ENCODE peak calls at places on chromosomes 12 and 14, in eight cellular contexts. One of them, this sample, is unnamed.

GRCh38 chr12:47797432-47797831 is 22.3 kb downstream of the HDAC7 start:
- DNase-seq in endothelial cell of umbilical vein: no peak
- DNase-seq in adipocyte: no peak
- DNase-seq in ovary: no peak
- DNase-seq in GM23248: no peak
- DNase-seq in trophoblast cell: peak; percentile 28
- DNase-seq in bronchial epithelial cell: no peak
- DNase-seq in spleen: no peak
- DNase-seq in this sample: peak; percentile 93

GRCh38 chr14:73252491-73253322 is 15.4 kb downstream of the PAPLN start:
- DNase-seq in trophoblast cell: no peak
- DNase-seq in bronchial epithelial cell: no peak
- DNase-seq in GM23248: no peak
- DNase-seq in adipocyte: no peak
- DNase-seq in spleen: peak; percentile 69
- DNase-seq in ovary: no peak
- DNase-seq in endothelial cell of umbilical vein: no peak
- DNase-seq in this sample: no peak

GRCh38 chr14:78974691-78975090 is 804.5 kb downstream of the NRXN3 start:
- DNase-seq in ovary: no peak
- DNase-seq in bronchial epithelial cell: peak; percentile 76
- DNase-seq in endothelial cell of umbilical vein: peak; percentile 88
- DNase-seq in spleen: no peak
- DNase-seq in trophoblast cell: no peak
- DNase-seq in GM23248: peak; percentile 39
- DNase-seq in adipocyte: no peak
- DNase-seq in this sample: no peak

GRCh38 chr12:11863478-11863906 is 207.2 kb upstream of the BCL2L14 start:
- DNase-seq in trophoblast cell: no peak
- DNase-seq in bronchial epithelial cell: no peak
- DNase-seq in endothelial cell of umbilical vein: peak; percentile 77
- DNase-seq in GM23248: peak; percentile 78
- DNase-seq in adipocyte: peak; percentile 28
- DNase-seq in spleen: no peak
- DNase-seq in ovary: peak; percentile 62
- DNase-seq in this sample: no peak

GRCh38 chr14:78746086-78746595 is 576.0 kb downstream of the NRXN3 start:
- DNase-seq in spleen: no peak
- DNase-seq in trophoblast cell: no peak
- DNase-seq in endothelial cell of umbilical vein: no peak
- DNase-seq in ovary: no peak
- DNase-seq in GM23248: no peak
- DNase-seq in bronchial epithelial cell: no peak
- DNase-seq in adipocyte: no peak
- DNase-seq in this sample: no peak

GRCh38 chr12:62692884-62693283 is 226.3 kb downstream of the MON2 start:
- DNase-seq in bronchial epithelial cell: peak; percentile 68
- DNase-seq in adipocyte: peak; percentile 23
- DNase-seq in spleen: no peak
- DNase-seq in ovary: no peak
- DNase-seq in GM23248: peak; percentile 67
- DNase-seq in trophoblast cell: peak; percentile 62
- DNase-seq in endothelial cell of umbilical vein: no peak
- DNase-seq in this sample: no peak

GRCh38 chr12:120971299-120972180 is 6.8 kb upstream of the HNF1A start:
- DNase-seq in ovary: no peak
- DNase-seq in GM23248: peak; percentile 78
- DNase-seq in endothelial cell of umbilical vein: peak; percentile 58
- DNase-seq in spleen: no peak
- DNase-seq in bronchial epithelial cell: peak; percentile 61
- DNase-seq in adipocyte: peak; percentile 82
- DNase-seq in trophoblast cell: peak; percentile 86
- DNase-seq in this sample: no peak

GRCh38 chr12:85509857-85510256 is 229.8 kb downstream of the ALX1 start:
- DNase-seq in endothelial cell of umbilical vein: no peak
- DNase-seq in GM23248: no peak
- DNase-seq in spleen: no peak
- DNase-seq in trophoblast cell: no peak
- DNase-seq in ovary: no peak
- DNase-seq in adipocyte: no peak
- DNase-seq in bronchial epithelial cell: no peak
- DNase-seq in this sample: no peak

GRCh38 chr12:2876431-2877046 is 435 bp downstream of the FOXM1 start:
- DNase-seq in trophoblast cell: no peak
- DNase-seq in spleen: no peak
- DNase-seq in adipocyte: peak; percentile 15
- DNase-seq in bronchial epithelial cell: peak; percentile 15
- DNase-seq in endothelial cell of umbilical vein: no peak
- DNase-seq in GM23248: peak; percentile 57
- DNase-seq in ovary: no peak
- DNase-seq in this sample: no peak

GRCh38 chr14:63231733-63232132 is 27.5 kb downstream of the RHOJ start:
- DNase-seq in GM23248: no peak
- DNase-seq in adipocyte: no peak
- DNase-seq in trophoblast cell: no peak
- DNase-seq in spleen: no peak
- DNase-seq in bronchial epithelial cell: no peak
- DNase-seq in endothelial cell of umbilical vein: no peak
- DNase-seq in ovary: no peak
- DNase-seq in this sample: no peak

GRCh38 chr12:3727877-3728632 is 24.9 kb downstream of the CRACR2A start:
- DNase-seq in endothelial cell of umbilical vein: no peak
- DNase-seq in GM23248: no peak
- DNase-seq in adipocyte: peak; percentile 9
- DNase-seq in bronchial epithelial cell: no peak
- DNase-seq in trophoblast cell: no peak
- DNase-seq in ovary: no peak
- DNase-seq in spleen: no peak
- DNase-seq in this sample: no peak

GRCh38 chr14:103529383-103530365 is 678 bp downstream of the TRMT61A start:
- DNase-seq in trophoblast cell: no peak
- DNase-seq in spleen: peak; percentile 81
- DNase-seq in endothelial cell of umbilical vein: peak; percentile 21
- DNase-seq in adipocyte: no peak
- DNase-seq in GM23248: no peak
- DNase-seq in ovary: no peak
- DNase-seq in bronchial epithelial cell: no peak
- DNase-seq in this sample: no peak

GRCh38 chr12:13204428-13204827 is 7.9 kb downstream of the EMP1 start:
- DNase-seq in endothelial cell of umbilical vein: peak; percentile 75
- DNase-seq in adipocyte: no peak
- DNase-seq in trophoblast cell: no peak
- DNase-seq in bronchial epithelial cell: no peak
- DNase-seq in GM23248: peak; percentile 66
- DNase-seq in spleen: no peak
- DNase-seq in ovary: no peak
- DNase-seq in this sample: peak; percentile 27
- H3K4me3 ChIP-seq in endothelial cell of umbilical vein: no peak overlapping the region
- H3K4me3 ChIP-seq in adipocyte: peak overlapping the region; percentile 95
- H3K4me3 ChIP-seq in trophoblast cell: no peak overlapping the region
- H3K4me3 ChIP-seq in bronchial epithelial cell: no peak overlapping the region
- H3K4me3 ChIP-seq in GM23248: peak overlapping the region; percentile 98
- H3K4me3 ChIP-seq in spleen: no peak overlapping the region
- H3K4me3 ChIP-seq in ovary: no peak overlapping the region
- H3K4me3 ChIP-seq in this sample: no peak overlapping the region

DNA sequence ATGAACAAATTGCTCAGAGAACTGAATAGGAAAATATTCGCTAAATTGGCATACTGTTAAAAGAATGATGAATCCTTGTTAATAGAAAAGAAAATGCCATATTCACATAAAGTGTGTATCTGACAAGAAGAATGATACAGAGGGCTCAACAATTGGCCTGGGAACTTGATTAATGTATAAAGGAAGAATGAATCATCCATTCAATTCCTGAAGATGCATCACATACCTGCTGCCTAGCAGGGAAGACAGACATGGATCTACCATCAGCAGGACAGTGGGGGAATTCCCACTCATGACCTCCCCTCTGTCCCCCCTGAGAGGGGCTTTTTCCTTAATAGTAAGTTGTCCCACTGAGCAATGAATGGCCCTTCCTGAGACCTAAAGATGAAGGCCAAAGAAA is 13.5 kb downstream of the PTPN21 start:
- DNase-seq in ovary: no peak
- DNase-seq in adipocyte: no peak
- DNase-seq in trophoblast cell: no peak
- DNase-seq in spleen: no peak
- DNase-seq in bronchial epithelial cell: peak; percentile 49
- DNase-seq in GM23248: no peak
- DNase-seq in endothelial cell of umbilical vein: no peak
- DNase-seq in this sample: no peak
- H3K36me3 ChIP-seq in ovary: no peaks in the 10 kb centered on the region
- H3K36me3 ChIP-seq in adipocyte: peaks cover 29% of the 10 kb centered on the region
- H3K36me3 ChIP-seq in trophoblast cell: peaks cover 19% of the 10 kb centered on the region
- H3K36me3 ChIP-seq in spleen: no peaks in the 10 kb centered on the region
- H3K36me3 ChIP-seq in bronchial epithelial cell: peaks cover 2% of the 10 kb centered on the region
- H3K36me3 ChIP-seq in GM23248: peaks cover 16% of the 10 kb centered on the region
- H3K36me3 ChIP-seq in endothelial cell of umbilical vein: peaks cover 2% of the 10 kb centered on the region
- H3K36me3 ChIP-seq in this sample: no peaks in the 10 kb centered on the region

GRCh38 chr14:55237999-55238680 is 33.1 kb upstream of the FBXO34 start:
- DNase-seq in GM23248: no peak
- DNase-seq in ovary: no peak
- DNase-seq in endothelial cell of umbilical vein: no peak
- DNase-seq in trophoblast cell: peak; percentile 13
- DNase-seq in adipocyte: no peak
- DNase-seq in bronchial epithelial cell: no peak
- DNase-seq in spleen: no peak
- DNase-seq in this sample: no peak
- H3K27me3 ChIP-seq in GM23248: peaks cover 37% of the 10 kb centered on the region
- H3K27me3 ChIP-seq in ovary: no peaks in the 10 kb centered on the region
- H3K27me3 ChIP-seq in endothelial cell of umbilical vein: peaks cover 16% of the 10 kb centered on the region
- H3K27me3 ChIP-seq in trophoblast cell: peaks cover 5% of the 10 kb centered on the region
- H3K27me3 ChIP-seq in adipocyte: no peaks in the 10 kb centered on the region
- H3K27me3 ChIP-seq in bronchial epithelial cell: peaks cover 2% of the 10 kb centered on the region
- H3K27me3 ChIP-seq in spleen: no peaks in the 10 kb centered on the region
- H3K27me3 ChIP-seq in this sample: peaks cover 17% of the 10 kb centered on the region

GRCh38 chr12:6699989-6700645 is 498 bp downstream of the PIANP start:
- DNase-seq in endothelial cell of umbilical vein: no peak
- DNase-seq in GM23248: peak; percentile 34
- DNase-seq in adipocyte: peak; percentile 55
- DNase-seq in trophoblast cell: no peak
- DNase-seq in ovary: no peak
- DNase-seq in spleen: peak; percentile 81
- DNase-seq in bronchial epithelial cell: no peak
- DNase-seq in this sample: peak; percentile 92
- H3K4me3 ChIP-seq in endothelial cell of umbilical vein: peak overlapping the region; percentile 46
- H3K4me3 ChIP-seq in GM23248: peak overlapping the region; percentile 69
- H3K4me3 ChIP-seq in adipocyte: peak overlapping the region; percentile 52
- H3K4me3 ChIP-seq in trophoblast cell: no peak overlapping the region
- H3K4me3 ChIP-seq in ovary: peak overlapping the region; percentile 62
- H3K4me3 ChIP-seq in spleen: peak overlapping the region; percentile 75
- H3K4me3 ChIP-seq in bronchial epithelial cell: peak overlapping the region; percentile 23
- H3K4me3 ChIP-seq in this sample: peak overlapping the region; percentile 86

GRCh38 chr12:124443929-124444712 is 123.3 kb downstream of the NCOR2 start:
- DNase-seq in adipocyte: no peak
- DNase-seq in GM23248: no peak
- DNase-seq in ovary: no peak
- DNase-seq in bronchial epithelial cell: no peak
- DNase-seq in trophoblast cell: no peak
- DNase-seq in endothelial cell of umbilical vein: no peak
- DNase-seq in spleen: no peak
- DNase-seq in this sample: no peak

GRCh38 chr12:124441443-124442190 is 125.8 kb downstream of the NCOR2 start:
- DNase-seq in ovary: no peak
- DNase-seq in adipocyte: peak; percentile 91
- DNase-seq in trophoblast cell: no peak
- DNase-seq in endothelial cell of umbilical vein: peak; percentile 83
- DNase-seq in spleen: no peak
- DNase-seq in GM23248: peak; percentile 99
- DNase-seq in bronchial epithelial cell: peak; percentile 85
- DNase-seq in this sample: peak; percentile 78

GRCh38 chr12:124440841-124441381 is 126.5 kb downstream of the NCOR2 start:
- DNase-seq in GM23248: peak; percentile 64
- DNase-seq in spleen: no peak
- DNase-seq in trophoblast cell: peak; percentile 83
- DNase-seq in bronchial epithelial cell: peak; percentile 13
- DNase-seq in adipocyte: no peak
- DNase-seq in endothelial cell of umbilical vein: no peak
- DNase-seq in ovary: no peak
- DNase-seq in this sample: no peak

GRCh38 chr12:124442772-124443445 is 124.5 kb downstream of the NCOR2 start:
- DNase-seq in spleen: no peak
- DNase-seq in ovary: no peak
- DNase-seq in bronchial epithelial cell: no peak
- DNase-seq in GM23248: peak; percentile 96
- DNase-seq in adipocyte: no peak
- DNase-seq in endothelial cell of umbilical vein: no peak
- DNase-seq in trophoblast cell: no peak
- DNase-seq in this sample: no peak

GRCh38 chr12:124442281-124442680 is 125.1 kb downstream of the NCOR2 start:
- DNase-seq in GM23248: peak; percentile 62
- DNase-seq in adipocyte: no peak
- DNase-seq in ovary: no peak
- DNase-seq in endothelial cell of umbilical vein: no peak
- DNase-seq in spleen: no peak
- DNase-seq in bronchial epithelial cell: no peak
- DNase-seq in trophoblast cell: no peak
- DNase-seq in this sample: no peak
- H3K36me3 ChIP-seq in GM23248: no peaks in the 10 kb centered on the region
- H3K36me3 ChIP-seq in adipocyte: peaks cover 34% of the 10 kb centered on the region
- H3K36me3 ChIP-seq in ovary: no peaks in the 10 kb centered on the region
- H3K36me3 ChIP-seq in endothelial cell of umbilical vein: peaks cover 5% of the 10 kb centered on the region
- H3K36me3 ChIP-seq in spleen: peaks cover 39% of the 10 kb centered on the region
- H3K36me3 ChIP-seq in bronchial epithelial cell: peaks cover 8% of the 10 kb centered on the region
- H3K36me3 ChIP-seq in trophoblast cell: peaks cover 30% of the 10 kb centered on the region
- H3K36me3 ChIP-seq in this sample: no peaks in the 10 kb centered on the region

DNA sequence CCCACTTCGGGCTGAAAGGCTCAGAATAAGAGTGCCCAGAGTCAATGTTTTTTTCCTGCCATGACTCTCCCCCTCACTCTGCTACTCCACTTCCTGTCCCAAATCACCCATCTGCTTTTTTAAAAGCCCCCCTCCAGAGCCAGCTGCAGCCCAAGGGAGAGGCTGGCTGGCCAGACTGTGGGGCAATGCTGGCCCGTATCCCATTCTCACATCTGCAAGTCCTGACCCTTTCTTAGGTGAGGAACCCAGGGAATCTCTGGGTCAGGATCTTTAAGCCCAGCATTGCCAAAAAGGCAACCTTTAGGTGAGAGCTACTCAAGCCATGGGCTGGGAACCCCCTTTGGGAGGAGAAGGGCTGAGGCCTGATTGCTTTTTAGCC is 1.7 kb upstream of the ITGA5 start:
- DNase-seq in ovary: no peak
- DNase-seq in trophoblast cell: peak; percentile 69
- DNase-seq in bronchial epithelial cell: no peak
- DNase-seq in endothelial cell of umbilical vein: peak; percentile 60
- DNase-seq in adipocyte: no peak
- DNase-seq in GM23248: peak; percentile 41
- DNase-seq in spleen: no peak
- DNase-seq in this sample: peak; percentile 47
- H3K27me3 ChIP-seq in ovary: no peaks in the 10 kb centered on the region
- H3K27me3 ChIP-seq in trophoblast cell: no peaks in the 10 kb centered on the region
- H3K27me3 ChIP-seq in bronchial epithelial cell: no peaks in the 10 kb centered on the region
- H3K27me3 ChIP-seq in endothelial cell of umbilical vein: no peaks in the 10 kb centered on the region
- H3K27me3 ChIP-seq in adipocyte: no peaks in the 10 kb centered on the region
- H3K27me3 ChIP-seq in GM23248: no peaks in the 10 kb centered on the region
- H3K27me3 ChIP-seq in spleen: peaks cover 4% of the 10 kb centered on the region
- H3K27me3 ChIP-seq in this sample: peaks cover 28% of the 10 kb centered on the region

This sample was measured in H7.